ENCODE peak calls at places on chromosomes 11 and 22, in ten cellular contexts. C is spleen, A is Peyer's patch, D is prostate gland, T is erythroblast, O is K562, K is adrenal gland, I is A549, S is stomach, E is sigmoid colon. W is an unnamed sample.
A peak's percentile ranks its signal among the peaks of the same experiment; 100 is the strongest.

GRCh38 chr22:37095113-37095512 is 14.4 kb downstream of the TMPRSS6 start:
- DNase-seq in C (no peak), A (no peak), D (no peak), T (no peak), O (peak; percentile 16), K (no peak), I (no peak), S (no peak), E (no peak), W (no peak)

GRCh38 chr22:22450343-22450839 is 58.2 kb downstream of the ZNF280B start:
- DNase-seq in C (peak; percentile 80), A (peak; percentile 71), D (no peak), T (no peak), O (no peak), K (peak; percentile 76), I (no peak), S (peak; percentile 27), E (peak; percentile 65), W (peak; percentile 54)

GRCh38 chr11:3878036-3878584 is 22.6 kb downstream of the STIM1 start:
- DNase-seq in C (no peak), A (no peak), D (no peak), T (no peak), O (no peak), K (no peak), I (no peak), S (no peak), E (no peak), W (no peak)

GRCh38 chr11:299951-300735 is 817 bp upstream of the IFITM5 start:
- DNase-seq in C (peak; percentile 73), A (no peak), D (no peak), T (no peak), O (peak; percentile 53), K (no peak), I (no peak), S (no peak), E (peak; percentile 65), W (no peak)

GRCh38 chr22:22820626-22821025 is 67.0 kb upstream of the IGLL5 start:
- DNase-seq in C (peak; percentile 74), A (peak; percentile 37), D (no peak), T (no peak), O (no peak), K (no peak), I (no peak), S (no peak), E (no peak), W (no peak)

GRCh38 chr11:74672956-74673895 is 58.0 kb downstream of the CHRDL2 start:
- DNase-seq in C (peak; percentile 46), A (no peak), D (no peak), T (no peak), O (no peak), K (peak; percentile 88), I (peak; percentile 86), S (peak; percentile 48), E (peak; percentile 93), W (no peak)

GRCh38 chr22:20624161-20624616 is 116.8 kb downstream of the MED15 start:
- DNase-seq in C (no peak), A (no peak), D (no peak), T (no peak), O (no peak), K (no peak), I (no peak), S (no peak), E (no peak), W (no peak)

GRCh38 chr11:104700609-104701008 is 197.7 kb downstream of the CASP12 start:
- DNase-seq in C (no peak), A (no peak), D (no peak), T (no peak), O (no peak), K (no peak), I (no peak), S (no peak), E (no peak), W (no peak)

GRCh38 chr11:33248416-33248957 is 8.7 kb upstream of the HIPK3 start:
- DNase-seq in C (no peak), A (no peak), D (no peak), T (no peak), O (no peak), K (no peak), I (no peak), S (no peak), E (no peak), W (no peak)

GRCh38 chr11:8247312-8247711 is 16.4 kb downstream of the LMO1 start:
- DNase-seq in C (peak; percentile 76), A (no peak), D (no peak), T (peak; percentile 17), O (peak; percentile 47), K (no peak), I (no peak), S (peak; percentile 53), E (no peak), W (no peak)

GRCh38 chr22:36298601-36299000 is 45.7 kb downstream of the APOL1 start:
- DNase-seq in C (peak; percentile 54), A (no peak), D (no peak), T (no peak), O (no peak), K (no peak), I (no peak), S (no peak), E (no peak), W (no peak)

GRCh38 chr11:95567685-95568084 is 221.9 kb downstream of the FAM76B start:
- DNase-seq in C (no peak), A (no peak), D (no peak), T (no peak), O (no peak), K (no peak), I (no peak), S (no peak), E (no peak), W (no peak)

GRCh38 chr22:45671783-45672563 is at the start of gene ATXN10:
- DNase-seq in C (peak; percentile 91), A (peak; percentile 50), D (peak; percentile 51), T (peak; percentile 83), O (peak; percentile 75), K (peak; percentile 71), I (peak; percentile 38), S (peak; percentile 48), E (peak; percentile 78), W (peak; percentile 66)
- TF ChIP-seq POLR2A in C (no peak), A (peak; percentile 24), D (peak; percentile 68), T (peak; percentile 70), O (peak; percentile 82), K (peak; percentile 4), I (peak; percentile 49), S (no peak), E (peak; percentile 16), W (peak; percentile 49)

GRCh38 chr11:64263021-64263946 is 12.0 kb downstream of the PLCB3 start:
- DNase-seq in C (peak; percentile 72), A (no peak), D (no peak), T (no peak), O (no peak), K (no peak), I (no peak), S (no peak), E (no peak), W (no peak)
- TF ChIP-seq POLR2A in C (no peak), A (no peak), D (no peak), T (no peak), O (no peak), K (no peak), I (no peak), S (no peak), E (no peak), W (no peak)

GRCh38 chr11:130390071-130390758 is 38.2 kb downstream of the ADAMTS8 start:
- DNase-seq in C (no peak), A (no peak), D (no peak), T (no peak), O (no peak), K (no peak), I (peak; percentile 40), S (peak; percentile 40), E (no peak), W (no peak)
- TF ChIP-seq POLR2A in C (no peak), A (no peak), D (no peak), T (no peak), O (no peak), K (no peak), I (no peak), S (no peak), E (no peak), W (no peak)

GRCh38 chr11:106072804-106073203 is 4.3 kb downstream of the KBTBD3 start:
- DNase-seq in C (no peak), A (no peak), D (no peak), T (no peak), O (no peak), K (no peak), I (no peak), S (no peak), E (no peak), W (no peak)

GRCh38 chr11:106076421-106076922 is 675 bp downstream of the KBTBD3 start:
- DNase-seq in C (no peak), A (no peak), D (peak; percentile 20), T (no peak), O (no peak), K (no peak), I (no peak), S (no peak), E (peak; percentile 61), W (no peak)

GRCh38 chr11:106076923-106077608 is at the start of gene KBTBD3:
- DNase-seq in C (peak; percentile 100), A (peak; percentile 98), D (peak; percentile 99), T (peak; percentile 99), O (peak; percentile 90), K (peak; percentile 99), I (peak; percentile 71), S (peak; percentile 99), E (peak; percentile 100), W (peak; percentile 58)

GRCh38 chr11:106082096-106082495 is 4.6 kb downstream of the AASDHPPT start:
- DNase-seq in C (no peak), A (no peak), D (no peak), T (no peak), O (no peak), K (no peak), I (no peak), S (no peak), E (no peak), W (no peak)

GRCh38 chr11:106077609-106078517 is at the start of gene AASDHPPT:
- DNase-seq in C (no peak), A (no peak), D (peak; percentile 30), T (peak; percentile 82), O (peak; percentile 13), K (peak; percentile 26), I (peak; percentile 1), S (peak; percentile 34), E (no peak), W (no peak)
- TF ChIP-seq POLR2A in C (no peak), A (no peak), D (no peak), T (peak; percentile 60), O (peak; percentile 93), K (no peak), I (peak; percentile 86), S (no peak), E (no peak), W (peak; percentile 68)

GRCh38 chr11:43556892-43557291 is 123.6 kb upstream of the HSD17B12 start:
- DNase-seq in C (no peak), A (no peak), D (no peak), T (no peak), O (no peak), K (no peak), I (no peak), S (no peak), E (no peak), W (no peak)
- TF ChIP-seq POLR2A in C (no peak), A (no peak), D (no peak), T (no peak), O (no peak), K (no peak), I (no peak), S (no peak), E (no peak), W (no peak)